ENCODE peak calls at places on chromosomes 4 and X, in four cellular contexts. F is D341Med, O is GM06990, P is KBM-7. S is an unnamed sample.

GRCh38 chr4:130646886-130647285 is 1550.9 kb downstream of the C4orf33 start:
- DNase-seq in F (no peak), O (no peak), P (no peak), S (no peak)

GRCh38 chr4:22129454-22130075 is 181.0 kb upstream of the KCNIP4 start:
- DNase-seq in F (peak), O (no peak), P (peak), S (no peak)

GRCh38 chr4:76562161-76562560 is 127.1 kb downstream of the SHROOM3 start:
- DNase-seq in F (no peak), O (no peak), P (no peak), S (no peak)

GRCh38 chrX:68932611-68933010 is 103.8 kb downstream of the EFNB1 start:
- DNase-seq in F (no peak), O (no peak), P (no peak), S (no peak)

GRCh38 chrX:68708503-68709290 is 61.2 kb downstream of the STARD8 start:
- DNase-seq in F (no peak), O (no peak), P (no peak), S (no peak)

GRCh38 chr4:81454498-81454897 is 17.2 kb downstream of the RASGEF1B start:
- DNase-seq in F (no peak), O (no peak), P (peak), S (no peak)

GRCh38 chr4:8547108-8547911 is 32.9 kb upstream of the GPR78 start:
- DNase-seq in F (peak), O (no peak), P (peak), S (peak)

GRCh38 chrX:153645921-153646481 is 1.0 kb upstream of the DUSP9 start:
- DNase-seq in F (no peak), O (no peak), P (no peak), S (no peak)

GRCh38 chrX:69305333-69306062 is 140.2 kb upstream of the PJA1 start:
- DNase-seq in F (peak), O (no peak), P (no peak), S (no peak)

GRCh38 chr4:173046144-173046543 is 122.5 kb upstream of the GALNT7 start:
- DNase-seq in F (no peak), O (no peak), P (no peak), S (no peak)

GRCh38 chrX:71533850-71534515 is 1.1 kb downstream of the OGT start:
- DNase-seq in F (peak), O (peak), P (peak), S (no peak)

GRCh38 chr4:65510976-65511375 is 159.3 kb downstream of the EPHA5 start:
- DNase-seq in F (no peak), O (no peak), P (no peak), S (no peak)

GRCh38 chrX:130975947-130976346 is 72.9 kb upstream of the ENOX2 start:
- DNase-seq in F (peak), O (peak), P (peak), S (peak)

GRCh38 chr4:127143460-127144190 is 489.1 kb upstream of the INTU start:
- DNase-seq in F (no peak), O (no peak), P (no peak), S (no peak)

GRCh38 chr4:80101768-80102116 is 28.7 kb upstream of the ANTXR2 start:
- DNase-seq in F (no peak), O (no peak), P (no peak), S (no peak)

GRCh38 chr4:137812258-137812657 is 280.0 kb upstream of the PCDH18 start:
- DNase-seq in F (no peak), O (no peak), P (no peak), S (no peak)

GRCh38 chr4:92953462-92953861 is 649.7 kb downstream of the GRID2 start:
- DNase-seq in F (no peak), O (no peak), P (no peak), S (no peak)

GRCh38 chrX:41707218-41707617 is 16.8 kb upstream of the GPR82 start:
- DNase-seq in F (no peak), O (no peak), P (no peak), S (no peak)

GRCh38 chrX:107714196-107714811 is 61.3 kb downstream of the TSC22D3 start:
- DNase-seq in F (no peak), O (no peak), P (no peak), S (no peak)

GRCh38 chrX:63746278-63746677 is 38.7 kb downstream of the ARHGEF9 start:
- DNase-seq in F (no peak), O (no peak), P (peak), S (no peak)

GRCh38 chrX:101415180-101416130 is 7.4 kb downstream of the HNRNPH2 start:
- DNase-seq in F (peak), O (peak), P (peak), S (peak)

GRCh38 chr4:77007358-77008230 is 58.0 kb downstream of the SEPTIN11 start:
- DNase-seq in F (no peak), O (no peak), P (peak), S (peak)

GRCh38 chr4:8690811-8691775 is 98.5 kb downstream of the CPZ start:
- DNase-seq in F (no peak), O (no peak), P (no peak), S (no peak)

GRCh38 chr4:87092389-87093141 is 127.9 kb downstream of the KLHL8 start:
- DNase-seq in F (peak), O (peak), P (peak), S (peak)

GRCh38 chrX:1686642-1687041 is 71.8 kb downstream of the ASMT start:
- DNase-seq in F (no peak), O (no peak), P (no peak), S (no peak)

GRCh38 chr4:36392049-36392448 is 110.6 kb downstream of the DTHD1 start:
- DNase-seq in F (no peak), O (no peak), P (no peak), S (no peak)

GRCh38 chr4:139454111-139454600 is at the start of gene RAB33B:
- DNase-seq in F (no peak), O (no peak), P (no peak), S (no peak)

GRCh38 chr4:101081166-101081565 is 266.2 kb downstream of the PPP3CA start:
- DNase-seq in F (no peak), O (no peak), P (no peak), S (no peak)

GRCh38 chr4:75867135-75867534 is 35.1 kb downstream of the PPEF2 start:
- DNase-seq in F (no peak), O (no peak), P (no peak), S (no peak)

GRCh38 chr4:8133897-8134542 is 24.6 kb downstream of the ABLIM2 start:
- DNase-seq in F (no peak), O (no peak), P (no peak), S (no peak)

GRCh38 chr4:83022724-83023427 is 12.1 kb upstream of the COPS4 start:
- DNase-seq in F (no peak), O (no peak), P (no peak), S (no peak)

GRCh38 chrX:150192846-150193245 is 170.3 kb upstream of the MAMLD1 start:
- DNase-seq in F (no peak), O (no peak), P (no peak), S (no peak)

GRCh38 chrX:148599404-148599803 is 99.0 kb downstream of the AFF2 start:
- DNase-seq in F (no peak), O (no peak), P (no peak), S (no peak)

GRCh38 chrX:118973389-118974087 is 880 bp upstream of the LONRF3 start:
- DNase-seq in F (no peak), O (no peak), P (no peak), S (no peak)

GRCh38 chr4:47836655-47837581 is 949 bp downstream of the CORIN start:
- DNase-seq in F (peak), O (peak), P (peak), S (peak)